ENCODE peak calls at places on chromosomes 16 and 17, in eight cellular contexts. C, N, I, Q, P, J, H and F are unnamed samples.

GRCh38 chr17:47945529-47946508 is 4.4 kb downstream of the PNPO start:
- DNase-seq in H (no peak), J (no peak), N (peak), Q (no peak), C (no peak), I (no peak), P (no peak), F (no peak)

GRCh38 chr17:6479626-6480324 is 35.5 kb downstream of the PIMREG start:
- DNase-seq in Q (no peak), H (no peak), C (no peak), P (no peak), J (no peak), I (no peak), N (no peak), F (no peak)

GRCh38 chr17:45320931-45321461 is 4.2 kb upstream of the MAP3K14 start:
- DNase-seq in N (no peak), Q (no peak), H (no peak), J (no peak), I (no peak), P (no peak), C (no peak), F (no peak)

GRCh38 chr16:17224859-17225258 is 245.9 kb downstream of the XYLT1 start:
- DNase-seq in I (peak), P (no peak), N (no peak), C (no peak), J (no peak), Q (no peak), H (peak), F (no peak)

GRCh38 chr16:47258874-47259461 is 115.2 kb upstream of the NETO2 start:
- DNase-seq in H (no peak), C (no peak), I (no peak), N (no peak), J (peak), P (no peak), Q (peak), F (no peak)

GRCh38 chr17:9676742-9677387 is 31.5 kb downstream of the USP43 start:
- DNase-seq in H (no peak), J (no peak), P (no peak), Q (no peak), N (no peak), C (no peak), I (no peak), F (no peak)

GRCh38 chr16:86363057-86363490 is 147.3 kb upstream of the FOXF1 start:
- DNase-seq in I (no peak), P (no peak), J (no peak), Q (no peak), H (no peak), C (no peak), N (no peak), F (no peak)

GRCh38 chr17:44212507-44213402 is 6.7 kb downstream of the UBTF start:
- DNase-seq in Q (no peak), P (no peak), H (no peak), N (no peak), I (no peak), J (no peak), C (no peak), F (no peak)

GRCh38 chr17:4607773-4608187 is 23.5 kb downstream of the SMTNL2 start:
- DNase-seq in J (no peak), C (no peak), H (no peak), I (peak), N (no peak), Q (no peak), P (peak), F (no peak)

GRCh38 chr17:41647038-41647813 is 22.9 kb upstream of the KRT17 start:
- DNase-seq in I (no peak), J (no peak), N (no peak), H (no peak), C (no peak), Q (no peak), P (no peak), F (no peak)

GRCh38 chr16:4945560-4946502 is 8.9 kb upstream of the PPL start:
- DNase-seq in C (no peak), P (no peak), H (no peak), N (no peak), Q (no peak), J (no peak), I (peak), F (no peak)

GRCh38 chr16:20871258-20871657 is 28.9 kb downstream of the DCUN1D3 start:
- DNase-seq in N (no peak), J (no peak), Q (no peak), P (no peak), H (no peak), I (no peak), C (no peak), F (no peak)